ENCODE peak calls at places on chromosomes 13 and 19, in seven cellular contexts. A is IMR-90, E is cardiac fibroblast, X is stomach, K is uterus, Z is PC-9, F is brain microvascular endothelial cell. T is an unnamed sample.

GRCh38 chr19:48194041-48194871 is 23.8 kb downstream of the ZSWIM9 start:
- DNase-seq in A (peak; percentile 7), E (peak; percentile 17), X (no peak), K (no peak), Z (no peak), F (no peak), T (peak; percentile 19)

GRCh38 chr19:12952488-12953455 is 4.3 kb downstream of the GADD45GIP1 start:
- DNase-seq in A (peak; percentile 88), E (peak; percentile 89), X (no peak), K (no peak), Z (no peak), F (peak; percentile 82), T (peak; percentile 93)

GRCh38 chr19:1106841-1107654 is 3.3 kb downstream of the GPX4 start:
- DNase-seq in A (peak; percentile 49), E (peak; percentile 79), X (peak; percentile 48), K (no peak), Z (peak; percentile 59), F (no peak), T (peak; percentile 67)

GRCh38 chr13:48318714-48319457 is 15.3 kb downstream of the RB1 start:
- DNase-seq in A (no peak), E (no peak), X (no peak), K (no peak), Z (no peak), F (no peak), T (no peak)

GRCh38 chr13:41827507-41828213 is 133.2 kb downstream of the VWA8 start:
- DNase-seq in A (peak; percentile 94), E (peak; percentile 90), X (no peak), K (peak; percentile 24), Z (peak; percentile 13), F (peak; percentile 96), T (peak; percentile 93)

GRCh38 chr13:88456155-88456554 is 785.0 kb downstream of the SLITRK5 start:
- DNase-seq in A (no peak), E (no peak), X (no peak), K (no peak), Z (no peak), F (no peak), T (no peak)

GRCh38 chr19:35223084-35223790 is 5.3 kb downstream of the FAM187B start:
- DNase-seq in A (no peak), E (no peak), X (no peak), K (no peak), Z (no peak), F (no peak), T (no peak)

GRCh38 chr13:43835701-43836100 is 43.8 kb downstream of the CCDC122 start:
- DNase-seq in A (peak; percentile 61), E (peak; percentile 61), X (no peak), K (no peak), Z (no peak), F (peak; percentile 54), T (peak; percentile 68)

GRCh38 chr19:18167011-18167410 is 6.6 kb upstream of the IFI30 start:
- DNase-seq in A (no peak), E (no peak), X (no peak), K (no peak), Z (no peak), F (no peak), T (no peak)

GRCh38 chr19:17202249-17202648 is 12.9 kb upstream of the USE1 start:
- DNase-seq in A (no peak), E (no peak), X (no peak), K (no peak), Z (no peak), F (no peak), T (no peak)

GRCh38 chr19:53372196-53372595 is 6.7 kb downstream of the ZNF525 start:
- DNase-seq in A (no peak), E (no peak), X (no peak), K (no peak), Z (no peak), F (no peak), T (no peak)

GRCh38 chr19:7975037-7975436 is 30.4 kb downstream of the ELAVL1 start:
- DNase-seq in A (no peak), E (no peak), X (no peak), K (no peak), Z (no peak), F (no peak), T (no peak)

GRCh38 chr13:93227906-93228801 is 1.5 kb downstream of the GPC6 start:
- DNase-seq in A (peak; percentile 87), E (peak; percentile 93), X (peak; percentile 28), K (peak; percentile 26), Z (no peak), F (peak; percentile 81), T (peak; percentile 90)

GRCh38 chr19:13102666-13103584 is at the start of gene LYL1:
- DNase-seq in A (no peak), E (peak; percentile 77), X (peak; percentile 86), K (peak; percentile 79), Z (no peak), F (no peak), T (peak; percentile 59)

GRCh38 chr13:78430166-78430791 is 173.1 kb downstream of the POU4F1 start:
- DNase-seq in A (no peak), E (no peak), X (no peak), K (no peak), Z (no peak), F (no peak), T (no peak)

GRCh38 chr13:46831588-46832194 is 34.7 kb upstream of the ESD start:
- DNase-seq in A (peak; percentile 58), E (peak; percentile 71), X (no peak), K (peak; percentile 36), Z (peak; percentile 26), F (peak; percentile 46), T (peak; percentile 75)

GRCh38 chr13:43516401-43516826 is 270.4 kb downstream of the ENOX1 start:
- DNase-seq in A (peak; percentile 58), E (peak; percentile 91), X (no peak), K (peak; percentile 77), Z (no peak), F (no peak), T (peak; percentile 96)

GRCh38 chr13:74730556-74731331 is 596.5 kb upstream of the KLF12 start:
- DNase-seq in A (no peak), E (peak; percentile 39), X (no peak), K (no peak), Z (no peak), F (no peak), T (peak; percentile 2)

GRCh38 chr19:43934985-43935708 is at the start of gene ZNF45:
- DNase-seq in A (peak; percentile 85), E (peak; percentile 91), X (peak; percentile 89), K (peak; percentile 87), Z (peak; percentile 81), F (peak; percentile 87), T (peak; percentile 87)

GRCh38 chr19:43936219-43936618 is 1.1 kb upstream of the ZNF45 start:
- DNase-seq in A (no peak), E (no peak), X (no peak), K (no peak), Z (no peak), F (no peak), T (no peak)

GRCh38 chr19:43928820-43929219 is 6.3 kb downstream of the ZNF45 start:
- DNase-seq in A (no peak), E (no peak), X (no peak), K (no peak), Z (no peak), F (no peak), T (no peak)

GRCh38 chr19:43939557-43940260 is 4.6 kb upstream of the ZNF45 start:
- DNase-seq in A (no peak), E (no peak), X (no peak), K (no peak), Z (no peak), F (no peak), T (no peak)

DNA sequence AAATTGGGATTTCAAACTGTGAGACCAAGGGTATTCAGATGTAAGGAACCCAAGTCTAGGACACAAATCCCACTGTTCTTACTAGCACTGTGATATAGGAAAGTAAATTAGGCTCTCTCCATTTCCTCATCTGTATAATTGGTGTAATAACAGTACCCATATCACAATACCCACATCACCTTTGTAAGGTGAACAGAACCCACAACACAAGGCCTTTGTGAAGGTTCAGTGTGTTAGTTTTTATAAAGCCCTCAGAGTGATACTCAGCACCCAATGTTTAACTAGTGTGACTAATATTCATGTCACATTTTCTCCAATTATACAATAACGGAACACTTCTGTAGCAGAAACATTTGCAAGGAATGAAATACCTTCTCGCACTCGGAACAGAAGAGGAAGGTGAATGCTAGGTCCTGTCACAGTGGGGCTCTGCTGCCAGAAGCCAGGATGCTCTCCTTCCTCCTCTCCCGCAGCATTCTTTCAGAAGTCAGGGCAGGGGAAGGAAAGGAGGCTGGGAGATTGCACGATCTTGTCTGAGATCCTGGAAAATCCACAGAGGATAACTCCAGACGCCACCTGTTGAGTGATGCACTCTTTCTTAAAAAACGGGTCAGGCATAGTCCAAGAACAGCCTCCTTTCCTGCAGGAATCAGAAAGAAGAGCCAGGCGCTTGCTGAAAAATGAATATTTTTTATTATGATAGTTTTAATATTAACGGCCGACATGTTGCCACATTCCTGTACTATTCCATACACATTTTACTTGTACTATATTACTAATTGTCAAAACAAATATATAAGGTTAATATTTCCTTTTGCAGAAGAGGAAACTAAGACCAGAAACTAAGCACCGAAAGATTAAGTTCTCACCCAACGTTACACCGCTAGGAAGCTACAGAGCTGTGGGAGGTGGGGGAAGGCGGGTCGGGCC is 762 bp downstream of the ZNF45 start:
- DNase-seq in A (peak; percentile 10), E (peak; percentile 14), X (no peak), K (no peak), Z (no peak), F (no peak), T (peak; percentile 16)
- TF ChIP-seq CTCF in A (peak; percentile 15), E (no peak), X (no peak), K (no peak), Z (no peak), F (peak; percentile 32), T (peak; percentile 21)

GRCh38 chr13:94345374-94346195 is 133.9 kb downstream of the DCT start:
- DNase-seq in A (peak; percentile 44), E (peak; percentile 70), X (no peak), K (no peak), Z (no peak), F (no peak), T (peak; percentile 76)
- H3K4me3 ChIP-seq in A (no peak overlapping the region), E (no peak overlapping the region), X (no peak overlapping the region), K (no peak overlapping the region), Z (no peak overlapping the region), F (no peak overlapping the region), T (no peak overlapping the region)

GRCh38 chr19:58407658-58408151 is 744 bp upstream of the ZNF584 start:
- DNase-seq in A (peak; percentile 25), E (no peak), X (no peak), K (no peak), Z (no peak), F (no peak), T (no peak)

GRCh38 chr19:58408152-58409009 is at the start of gene ZNF584:
- DNase-seq in A (peak; percentile 93), E (peak; percentile 96), X (peak; percentile 94), K (peak; percentile 93), Z (peak; percentile 91), F (peak; percentile 91), T (peak; percentile 92)

GRCh38 chr19:58401825-58402433 is 6.5 kb downstream of the RNF225 start:
- DNase-seq in A (no peak), E (no peak), X (no peak), K (no peak), Z (no peak), F (no peak), T (no peak)

GRCh38 chr19:58409010-58409790 is 751 bp downstream of the ZNF584 start:
- DNase-seq in A (peak; percentile 22), E (peak; percentile 36), X (no peak), K (no peak), Z (no peak), F (no peak), T (peak; percentile 27)

GRCh38 chr19:58406818-58407657 is 1.4 kb upstream of the ZNF584 start:
- DNase-seq in A (no peak), E (no peak), X (no peak), K (no peak), Z (no peak), F (no peak), T (no peak)
- TF ChIP-seq CTCF in A (peak; percentile 39), E (peak; percentile 43), X (peak; percentile 11), K (no peak), Z (peak; percentile 54), F (peak; percentile 53), T (peak; percentile 33)

GRCh38 chr13:100039740-100040139 is 49.2 kb upstream of the PCCA start:
- DNase-seq in A (peak; percentile 3), E (no peak), X (no peak), K (no peak), Z (no peak), F (peak; percentile 33), T (peak; percentile 10)
- H3K4me3 ChIP-seq in A (no peak overlapping the region), E (no peak overlapping the region), X (no peak overlapping the region), K (no peak overlapping the region), Z (no peak overlapping the region), F (no peak overlapping the region), T (no peak overlapping the region)